ENCODE peak calls at places on chromosomes 7 and 10, in four cellular contexts. One of them, this sample, is unnamed.
A peak's percentile ranks its signal among the peaks of the same experiment; 100 is the strongest.

GRCh38 chr10:80260295-80261243 is 28.9 kb downstream of the MAT1A start:
- DNase-seq in Peyer's patch: no peak
- DNase-seq in substantia nigra: no peak
- DNase-seq in Daoy: peak; percentile 10
- DNase-seq in this sample: peak; percentile 16

GRCh38 chr7:128135275-128136214 is 104.3 kb upstream of the LRRC4 start:
- DNase-seq in substantia nigra: peak; percentile 75
- DNase-seq in Peyer's patch: peak; percentile 46
- DNase-seq in Daoy: peak; percentile 82
- DNase-seq in this sample: peak; percentile 61

GRCh38 chr7:141660259-141660658 is 41.7 kb downstream of the DENND11 start:
- DNase-seq in substantia nigra: peak; percentile 28
- DNase-seq in Peyer's patch: no peak
- DNase-seq in Daoy: no peak
- DNase-seq in this sample: peak; percentile 89

GRCh38 chr7:25857376-25858067 is 294.5 kb upstream of the NFE2L3 start:
- DNase-seq in Peyer's patch: no peak
- DNase-seq in substantia nigra: no peak
- DNase-seq in Daoy: peak; percentile 85
- DNase-seq in this sample: no peak

GRCh38 chr7:102415685-102416225 is 17.6 kb upstream of the ORAI2 start:
- DNase-seq in substantia nigra: peak; percentile 24
- DNase-seq in Peyer's patch: peak; percentile 75
- DNase-seq in Daoy: no peak
- DNase-seq in this sample: no peak

GRCh38 chr7:37212526-37212925 is 236.1 kb downstream of the ELMO1 start:
- DNase-seq in substantia nigra: no peak
- DNase-seq in Daoy: no peak
- DNase-seq in Peyer's patch: no peak
- DNase-seq in this sample: no peak

GRCh38 chr7:12540850-12541249 is 29.7 kb upstream of the SCIN start:
- DNase-seq in Peyer's patch: no peak
- DNase-seq in substantia nigra: no peak
- DNase-seq in Daoy: no peak
- DNase-seq in this sample: no peak

GRCh38 chr10:131852161-131852822 is 48.5 kb upstream of the PPP2R2D start:
- DNase-seq in Daoy: no peak
- DNase-seq in substantia nigra: no peak
- DNase-seq in Peyer's patch: no peak
- DNase-seq in this sample: no peak

GRCh38 chr10:133056651-133057178 is 31.0 kb upstream of the ADGRA1 start:
- DNase-seq in Daoy: no peak
- DNase-seq in substantia nigra: no peak
- DNase-seq in Peyer's patch: no peak
- DNase-seq in this sample: no peak

GRCh38 chr7:136870799-136871487 is 2.5 kb downstream of the CHRM2 start:
- DNase-seq in substantia nigra: no peak
- DNase-seq in Peyer's patch: no peak
- DNase-seq in Daoy: no peak
- DNase-seq in this sample: no peak

GRCh38 chr7:148699024-148699771 is 495 bp downstream of the CUL1 start:
- DNase-seq in substantia nigra: no peak
- DNase-seq in Daoy: peak; percentile 74
- DNase-seq in Peyer's patch: peak; percentile 41
- DNase-seq in this sample: peak; percentile 28

GRCh38 chr7:117731455-117731854 is 141.8 kb downstream of the CTTNBP2 start:
- DNase-seq in Daoy: no peak
- DNase-seq in substantia nigra: no peak
- DNase-seq in Peyer's patch: no peak
- DNase-seq in this sample: peak; percentile 25

GRCh38 chr10:45580781-45581496 is 91.6 kb downstream of the ZFAND4 start:
- DNase-seq in substantia nigra: no peak
- DNase-seq in Peyer's patch: peak; percentile 29
- DNase-seq in Daoy: no peak
- DNase-seq in this sample: no peak

GRCh38 chr10:118965636-118966035 is 63.9 kb upstream of the NANOS1 start:
- DNase-seq in Peyer's patch: no peak
- DNase-seq in substantia nigra: peak; percentile 35
- DNase-seq in Daoy: no peak
- DNase-seq in this sample: no peak

GRCh38 chr10:78851652-78852051 is 217.1 kb upstream of the ZMIZ1 start:
- DNase-seq in Daoy: no peak
- DNase-seq in substantia nigra: no peak
- DNase-seq in Peyer's patch: no peak
- DNase-seq in this sample: no peak